ENCODE peak calls at places on chromosomes 5 and 9, in seven cellular contexts. M is stimulated activated CD4-positive, alpha-beta T cell treated with anti-CD3 and anti-CD28 coated beads, Interleukin-2, amount 100 ng/mL, for 24 hours; H is SW 1271; W is NCI-H1436; P is stimulated activated CD8-positive, alpha-beta memory T cell treated with anti-CD3 and anti-CD28 coated beads, Interleukin-15, amount 100 ng/mL, for 1 hour; Z is activated CD4-positive, alpha-beta T cell treated with anti-CD3 and anti-CD28 coated beads for 1 hour; V is kidney glomerular epithelial cell. S is an unnamed sample.

GRCh38 chr5:143314664-143315063 is 88.8 kb downstream of the NR3C1 start:
- DNase-seq in M (no peak), H (peak), W (no peak), P (no peak), Z (no peak), V (peak), S (no peak)

GRCh38 chr5:33774323-33774722 is 117.5 kb downstream of the ADAMTS12 start:
- DNase-seq in M (no peak), H (no peak), W (no peak), P (no peak), Z (no peak), V (no peak), S (no peak)

GRCh38 chr5:78162253-78162862 is 132.1 kb downstream of the AP3B1 start:
- DNase-seq in M (no peak), H (peak), W (peak), P (no peak), Z (no peak), V (peak), S (no peak)

GRCh38 chr5:96967400-96967799 is 31.5 kb downstream of the LNPEP start:
- DNase-seq in M (no peak), H (peak), W (no peak), P (no peak), Z (no peak), V (no peak), S (no peak)

GRCh38 chr5:90983748-90984147 is 399.4 kb downstream of the ARRDC3 start:
- DNase-seq in M (no peak), H (no peak), W (no peak), P (no peak), Z (no peak), V (no peak), S (no peak)

GRCh38 chr5:64666058-64666457 is 24.2 kb upstream of the SHISAL2B start:
- DNase-seq in M (no peak), H (no peak), W (no peak), P (no peak), Z (no peak), V (no peak), S (no peak)

GRCh38 chr9:135137398-135137832 is 49.9 kb downstream of the OLFM1 start:
- DNase-seq in M (no peak), H (no peak), W (no peak), P (no peak), Z (no peak), V (no peak), S (no peak)

GRCh38 chr9:85741112-85741874 is 461 bp downstream of the AGTPBP1 start:
- DNase-seq in M (peak), H (no peak), W (peak), P (no peak), Z (peak), V (peak), S (peak)

GRCh38 chr5:102666164-102666951 is 88.7 kb upstream of the PAM start:
- DNase-seq in M (no peak), H (no peak), W (peak), P (no peak), Z (no peak), V (no peak), S (no peak)

GRCh38 chr9:99859395-99859980 is 37.8 kb downstream of the NR4A3 start:
- DNase-seq in M (no peak), H (no peak), W (no peak), P (no peak), Z (no peak), V (no peak), S (no peak)

GRCh38 chr9:15856591-15856990 is 303.7 kb downstream of the CCDC171 start:
- DNase-seq in M (no peak), H (no peak), W (no peak), P (no peak), Z (no peak), V (no peak), S (no peak)

GRCh38 chr5:129771058-129771838 is 23.4 kb downstream of the MINAR2 start:
- DNase-seq in M (peak), H (peak), W (peak), P (no peak), Z (no peak), V (peak), S (peak)

GRCh38 chr9:128285033-128285784 is 9.1 kb downstream of the SWI5 start:
- DNase-seq in M (no peak), H (no peak), W (no peak), P (no peak), Z (no peak), V (no peak), S (no peak)

GRCh38 chr9:113737414-113738271 is 138.5 kb upstream of the ZNF618 start:
- DNase-seq in M (peak), H (peak), W (peak), P (no peak), Z (no peak), V (peak), S (no peak)

S was measured in stimulated activated naive CD4-positive, alpha-beta T cell treated with Interleukin-2 at 50 U/mL for 16 hours.